ENCODE peak calls at places on chromosomes 13 and 19, in nine cellular contexts. F, C, R, A, H, E, I, L and S are unnamed samples.

GRCh38 chr13:91078093-91078679 is 269.3 kb upstream of the MIR17HG start:
- DNase-seq in C (no peak), I (no peak), E (no peak), L (no peak), H (no peak), F (peak; percentile 36), R (no peak), A (peak; percentile 41), S (peak; percentile 44)

GRCh38 chr13:25633108-25633507 is 261.3 kb downstream of the ATP8A2 start:
- DNase-seq in C (no peak), E (no peak), F (no peak), H (no peak), R (no peak), A (no peak), I (no peak), L (no peak), S (no peak)

GRCh38 chr13:94305463-94305862 is 174.0 kb downstream of the DCT start:
- DNase-seq in C (no peak), H (no peak), A (no peak), R (no peak), E (no peak), L (no peak), F (peak; percentile 90), I (no peak), S (no peak)

GRCh38 chr19:29928831-29929230 is 13.2 kb upstream of the URI1 start:
- DNase-seq in H (no peak), C (no peak), L (no peak), E (no peak), A (no peak), R (no peak), F (no peak), I (no peak), S (no peak)

GRCh38 chr13:102589291-102589822 is 7.4 kb upstream of the TPP2 start:
- DNase-seq in C (no peak), L (no peak), A (no peak), E (no peak), I (no peak), H (no peak), R (no peak), F (no peak), S (no peak)

GRCh38 chr19:5623397-5624153 is 692 bp downstream of the SAFB start:
- DNase-seq in R (no peak), H (no peak), E (no peak), A (no peak), C (no peak), F (no peak), L (no peak), I (no peak), S (peak; percentile 32)

GRCh38 chr13:41428155-41428554 is 29.2 kb upstream of the RGCC start:
- DNase-seq in E (no peak), C (no peak), H (no peak), A (no peak), I (no peak), L (peak; percentile 27), F (no peak), R (no peak), S (no peak)

GRCh38 chr19:53085496-53085895 is 17.7 kb downstream of the ZNF160 start:
- DNase-seq in A (no peak), C (no peak), H (no peak), F (no peak), I (no peak), L (no peak), E (no peak), R (no peak), S (no peak)

GRCh38 chr13:46994492-46994891 is 97.6 kb upstream of the HTR2A start:
- DNase-seq in A (no peak), I (no peak), L (no peak), E (no peak), F (no peak), H (no peak), C (no peak), R (no peak), S (no peak)

GRCh38 chr13:112879283-112879833 is 89.7 kb upstream of the MCF2L start:
- DNase-seq in F (no peak), A (no peak), H (no peak), C (no peak), L (no peak), I (no peak), R (no peak), E (no peak), S (no peak)

GRCh38 chr19:926595-927043 is 784 bp downstream of the ARID3A start:
- DNase-seq in C (peak; percentile 66), R (no peak), F (peak; percentile 71), E (no peak), L (no peak), H (no peak), I (no peak), A (peak; percentile 70), S (peak; percentile 41)

GRCh38 chr19:11197291-11198174 is at the start of gene KANK2:
- DNase-seq in A (peak; percentile 69), C (peak; percentile 95), E (peak; percentile 50), I (peak; percentile 85), L (peak; percentile 61), R (peak; percentile 85), F (peak; percentile 84), H (peak; percentile 63), S (peak; percentile 82)

GRCh38 chr13:33678084-33678483 is 139.9 kb upstream of the RFC3 start:
- DNase-seq in C (no peak), I (no peak), H (no peak), A (no peak), F (no peak), L (no peak), R (no peak), E (no peak), S (no peak)

GRCh38 chr13:59663707-59664106 is 500.0 kb downstream of the DIAPH3 start:
- DNase-seq in H (no peak), A (no peak), F (no peak), E (no peak), L (no peak), I (no peak), R (no peak), C (no peak), S (no peak)

GRCh38 chr13:29849071-29849541 is 1.3 kb downstream of the UBL3 start:
- DNase-seq in E (no peak), R (no peak), I (no peak), C (no peak), F (peak; percentile 51), H (peak; percentile 29), A (peak; percentile 77), L (no peak), S (peak; percentile 33)

GRCh38 chr19:7637374-7638256 is 705 bp downstream of the STXBP2 start:
- DNase-seq in I (no peak), F (peak; percentile 13), H (no peak), E (no peak), L (no peak), C (peak; percentile 44), A (no peak), R (no peak), S (no peak)

GRCh38 chr13:101661839-101662238 is 209.4 kb downstream of the ITGBL1 start:
- DNase-seq in A (no peak), I (no peak), L (no peak), F (no peak), R (no peak), C (no peak), H (no peak), E (no peak), S (no peak)

GRCh38 chr13:18951412-18951811 is 230.2 kb downstream of the TUBA3C start:
- DNase-seq in L (no peak), E (no peak), C (no peak), H (no peak), R (no peak), A (no peak), F (no peak), I (no peak), S (no peak)

GRCh38 chr19:7533281-7533819 is 2.2 kb upstream of the PNPLA6 start:
- DNase-seq in H (no peak), E (no peak), R (no peak), F (peak; percentile 55), C (peak; percentile 78), A (no peak), L (no peak), I (peak; percentile 70), S (peak; percentile 10)

GRCh38 chr13:28313579-28313978 is 175.2 kb downstream of the PAN3 start:
- DNase-seq in C (peak; percentile 30), I (no peak), R (no peak), F (no peak), E (no peak), A (peak; percentile 33), L (no peak), H (no peak), S (peak; percentile 42)

GRCh38 chr13:104021806-104022397 is 955.7 kb upstream of the SLC10A2 start:
- DNase-seq in E (no peak), H (no peak), A (no peak), C (no peak), R (no peak), F (no peak), L (no peak), I (no peak), S (peak; percentile 68)